ENCODE peak calls at places on chromosomes 7 and 10, in seven cellular contexts. R is spleen, O is mucosa of descending colon, N is hepatocyte, C is gastrocnemius medialis, P is bronchial epithelial cell, S is colonic mucosa. Q is an unnamed sample.

GRCh38 chr7:97512441-97513207 is 219.3 kb upstream of the TAC1 start:
- DNase-seq in S (no peak), O (no peak), C (no peak), P (no peak), N (no peak), R (no peak), Q (no peak)

GRCh38 chr10:1241973-1242935 is 186.1 kb downstream of the WDR37 start:
- DNase-seq in P (no peak), O (no peak), R (peak), N (no peak), C (no peak), S (no peak), Q (no peak)

GRCh38 chr10:91088300-91089140 is 131.9 kb upstream of the PCGF5 start:
- DNase-seq in C (no peak), S (no peak), R (no peak), O (no peak), N (no peak), P (peak), Q (no peak)

GRCh38 chr7:124752310-124752709 is 13.3 kb downstream of the GPR37 start:
- DNase-seq in P (no peak), O (no peak), N (no peak), R (no peak), S (no peak), C (no peak), Q (no peak)

GRCh38 chr7:70040971-70041766 is 442.9 kb downstream of the AUTS2 start:
- DNase-seq in O (no peak), C (no peak), R (no peak), N (peak), P (peak), S (no peak), Q (peak)

GRCh38 chr10:32084484-32084883 is 28.3 kb upstream of the KIF5B start:
- DNase-seq in C (no peak), O (no peak), R (no peak), N (no peak), P (no peak), S (no peak), Q (no peak)

GRCh38 chr10:9149134-9149533 is 1094.6 kb downstream of the GATA3 start:
- DNase-seq in S (no peak), C (no peak), O (no peak), P (peak), R (no peak), N (no peak), Q (peak)

GRCh38 chr7:93044147-93044810 is 73.5 kb downstream of the SAMD9 start:
- DNase-seq in R (no peak), C (no peak), P (peak), O (no peak), N (no peak), S (no peak), Q (peak)

GRCh38 chr7:107170051-107170661 is 1.4 kb downstream of the HBP1 start:
- DNase-seq in S (no peak), O (no peak), N (no peak), P (no peak), C (no peak), R (no peak), Q (no peak)

GRCh38 chr10:19817251-19818046 is 1.2 kb downstream of the PLXDC2 start:
- DNase-seq in O (peak), C (no peak), R (peak), N (peak), P (no peak), S (peak), Q (peak)

GRCh38 chr7:111006691-111007090 is 84.2 kb upstream of the LRRN3 start:
- DNase-seq in N (no peak), O (no peak), C (no peak), R (no peak), P (peak), S (no peak), Q (no peak)

GRCh38 chr7:74355091-74355490 is 65.9 kb downstream of the CLIP2 start:
- DNase-seq in R (no peak), C (no peak), S (peak), P (peak), N (no peak), O (no peak), Q (peak)

GRCh38 chr7:74289660-74290589 is 718 bp downstream of the CLIP2 start:
- DNase-seq in O (peak), S (peak), C (no peak), R (peak), N (no peak), P (no peak), Q (no peak)

GRCh38 chr7:17939670-17940301 is 508 bp downstream of the SNX13 start:
- DNase-seq in N (peak), C (peak), P (peak), S (peak), R (no peak), O (peak), Q (peak)

GRCh38 chr10:91251430-91252056 is 31.1 kb downstream of the PCGF5 start:
- DNase-seq in N (peak), R (peak), C (peak), O (no peak), S (peak), P (peak), Q (peak)

GRCh38 chr7:24902276-24902675 is 77.7 kb downstream of the OSBPL3 start:
- DNase-seq in C (no peak), N (no peak), O (no peak), S (no peak), P (no peak), R (no peak), Q (peak)

GRCh38 chr7:144780071-144780608 is 55.7 kb downstream of the TPK1 start:
- DNase-seq in O (no peak), C (no peak), P (peak), N (no peak), R (no peak), S (no peak), Q (peak)

GRCh38 chr10:85620807-85621206 is 745.8 kb downstream of the GRID1 start:
- DNase-seq in R (no peak), S (no peak), N (no peak), O (no peak), P (no peak), C (no peak), Q (no peak)

GRCh38 chr7:147829021-147829420 is 761.5 kb upstream of the C7orf33 start:
- DNase-seq in S (no peak), P (no peak), C (no peak), O (no peak), N (no peak), R (no peak), Q (no peak)

GRCh38 chr7:122887198-122887597 is 938 bp upstream of the CADPS2 start:
- DNase-seq in S (peak), N (peak), O (peak), C (peak), P (peak), R (peak), Q (peak)

GRCh38 chr10:52771534-52772455 is 789 bp downstream of the MBL2 start:
- DNase-seq in O (no peak), R (no peak), S (no peak), P (peak), C (no peak), N (no peak), Q (no peak)

DNA sequence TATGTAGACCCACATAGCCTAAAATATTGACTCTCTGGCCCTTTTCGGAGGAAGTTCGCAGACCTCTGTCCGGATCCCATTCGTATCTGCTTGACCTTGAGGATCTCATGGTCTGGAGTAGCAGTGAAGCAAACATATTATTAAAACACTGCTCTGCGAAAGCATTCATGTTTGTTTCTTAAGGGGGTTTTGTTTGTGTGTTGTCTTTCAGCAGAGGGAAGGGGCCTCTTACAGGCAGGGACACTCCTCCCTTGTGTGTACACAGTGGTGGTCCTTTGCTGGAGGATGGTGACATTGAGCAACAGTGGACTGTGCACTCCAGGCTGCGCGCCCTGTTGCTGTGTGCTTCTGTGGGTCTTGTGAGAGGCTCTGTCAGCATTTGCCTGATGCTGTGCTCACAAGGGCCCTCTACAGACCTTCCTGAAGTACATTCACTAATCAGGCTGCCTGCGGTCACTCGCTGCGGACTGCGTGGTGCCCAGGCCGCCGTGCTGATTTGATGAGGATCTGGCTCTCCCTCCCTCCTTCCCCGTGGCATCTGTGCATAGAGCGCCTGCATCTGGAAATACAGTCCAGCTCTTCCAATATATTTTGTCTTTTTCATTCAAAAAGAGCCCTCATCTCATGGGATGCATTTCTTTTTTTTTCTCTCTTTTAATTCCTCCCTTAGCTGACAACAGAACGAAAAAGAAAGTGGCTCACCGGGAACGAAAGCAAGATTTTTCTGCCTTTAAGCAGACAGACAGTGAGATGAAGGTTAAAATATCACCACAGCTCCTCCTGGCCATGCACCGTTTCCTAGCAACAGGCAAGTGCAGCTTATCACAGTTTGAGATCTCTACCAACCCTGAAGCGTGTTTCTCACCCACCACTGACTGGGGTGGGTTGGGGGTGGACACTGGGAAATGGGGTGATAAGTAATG is 135.8 kb downstream of the CNNM2 start:
- DNase-seq in P (peak), S (peak), C (no peak), O (peak), R (peak), N (peak), Q (peak)
- H3K4me3 ChIP-seq in P (no peak), S (peak), C (peak), O (no peak), R (peak), N (peak), Q (no peak)

DNA sequence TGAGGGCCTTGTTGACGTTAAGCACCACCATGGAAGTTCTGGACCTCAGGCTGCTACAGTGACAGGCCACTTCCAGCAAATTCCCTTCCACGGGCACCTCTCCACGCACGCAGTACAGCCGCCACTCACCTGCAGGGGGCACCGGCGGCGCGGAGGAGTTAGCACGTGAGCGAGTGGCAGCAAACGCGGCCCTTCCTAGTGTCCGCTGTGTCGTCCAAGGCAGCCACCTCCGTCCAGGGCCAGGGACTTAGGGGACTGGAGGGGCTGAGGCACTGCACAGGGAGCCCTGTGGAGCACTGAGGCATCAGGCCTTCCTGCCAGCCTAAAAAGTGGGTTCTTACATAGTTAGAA is 164.4 kb downstream of the SVIL start:
- DNase-seq in C (no peak), P (no peak), N (peak), S (no peak), R (no peak), O (no peak), Q (no peak)
- TF ChIP-seq CTCF in C (peak), P (peak), N (peak), S (no peak), R (no peak), O (no peak), Q (peak)

DNA sequence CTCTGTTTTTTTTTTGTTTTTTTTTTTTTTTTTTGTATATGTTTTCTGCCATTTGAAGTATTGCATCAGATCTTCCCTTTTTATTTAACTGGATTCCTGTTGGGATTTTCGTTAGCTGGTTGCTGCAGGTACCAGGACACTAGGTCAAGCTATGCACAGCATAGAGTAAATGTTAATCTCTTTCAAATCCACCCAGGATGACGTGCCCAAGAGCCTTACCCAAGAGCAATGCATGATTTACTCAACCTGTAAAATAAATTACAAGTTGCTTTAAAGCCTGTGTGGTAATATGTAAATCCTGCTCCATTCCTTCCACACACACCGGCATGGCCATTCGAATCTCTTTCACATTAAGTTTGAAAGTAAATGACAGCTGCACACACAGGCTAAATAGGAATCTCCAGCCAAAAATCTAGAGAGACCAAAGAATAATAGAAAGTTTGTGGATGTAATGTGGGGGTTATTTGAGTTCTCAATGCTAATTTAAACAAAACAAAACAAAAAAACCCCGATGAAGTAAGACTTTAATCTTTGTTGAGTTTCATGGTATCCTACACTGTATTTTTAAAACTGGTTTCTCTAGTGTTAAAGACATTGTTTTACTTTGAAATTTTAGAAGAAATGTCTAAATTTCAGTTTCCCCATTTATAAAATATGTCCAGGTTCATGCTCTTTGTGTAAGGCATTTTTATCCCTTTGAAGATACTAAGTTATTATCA is 167.9 kb downstream of the FRMD4A start:
- DNase-seq in P (no peak), R (no peak), C (no peak), N (no peak), O (no peak), S (no peak), Q (peak)
- H3K4me3 ChIP-seq in P (no peak), R (no peak), C (no peak), N (no peak), O (no peak), S (no peak), Q (no peak)

GRCh38 chr10:70090951-70091350 is 38.3 kb downstream of the MACROH2A2 start:
- DNase-seq in P (no peak), O (no peak), R (no peak), S (no peak), N (peak), C (no peak), Q (no peak)
- TF ChIP-seq CTCF in P (no peak), O (no peak), R (no peak), S (no peak), N (no peak), C (no peak), Q (no peak)

GRCh38 chr10:3485287-3485686 is 299.7 kb downstream of the KLF6 start:
- DNase-seq in C (no peak), N (no peak), R (no peak), P (no peak), S (no peak), O (no peak), Q (no peak)
- H3K4me3 ChIP-seq in C (no peak), N (no peak), R (no peak), P (no peak), S (no peak), O (no peak), Q (no peak)